ENCODE peak calls at places on chromosomes 3 and 15, in five cellular contexts. One of them, this sample, is unnamed.

GRCh38 chr3:115233021-115233420 is 85.9 kb upstream of the ZBTB20 start:
- DNase-seq in GM13977: no peak
- DNase-seq in mucosa of descending colon: no peak
- DNase-seq in fibroblast of mammary gland: peak
- DNase-seq in body of pancreas: no peak
- DNase-seq in this sample: no peak

GRCh38 chr3:4720316-4721075 is 227.3 kb downstream of the ITPR1 start:
- DNase-seq in GM13977: peak
- DNase-seq in mucosa of descending colon: no peak
- DNase-seq in fibroblast of mammary gland: peak
- DNase-seq in body of pancreas: peak
- DNase-seq in this sample: peak

GRCh38 chr3:36514171-36514570 is 133.9 kb downstream of the STAC start:
- DNase-seq in GM13977: no peak
- DNase-seq in mucosa of descending colon: no peak
- DNase-seq in fibroblast of mammary gland: peak
- DNase-seq in body of pancreas: no peak
- DNase-seq in this sample: no peak

GRCh38 chr3:13494463-13495350 is 14.6 kb downstream of the HDAC11 start:
- DNase-seq in GM13977: peak
- DNase-seq in mucosa of descending colon: peak
- DNase-seq in fibroblast of mammary gland: no peak
- DNase-seq in body of pancreas: no peak
- DNase-seq in this sample: peak

GRCh38 chr3:188673509-188674239 is 498.1 kb upstream of the TPRG1 start:
- DNase-seq in GM13977: no peak
- DNase-seq in mucosa of descending colon: no peak
- DNase-seq in fibroblast of mammary gland: peak
- DNase-seq in body of pancreas: no peak
- DNase-seq in this sample: peak

GRCh38 chr3:192408007-192408655 is 319.2 kb downstream of the FGF12 start:
- DNase-seq in GM13977: peak
- DNase-seq in mucosa of descending colon: no peak
- DNase-seq in fibroblast of mammary gland: no peak
- DNase-seq in body of pancreas: no peak
- DNase-seq in this sample: no peak

GRCh38 chr15:40343512-40343911 is 2.8 kb upstream of the CCDC9B start:
- DNase-seq in GM13977: no peak
- DNase-seq in mucosa of descending colon: peak
- DNase-seq in fibroblast of mammary gland: peak
- DNase-seq in body of pancreas: no peak
- DNase-seq in this sample: no peak

GRCh38 chr15:98025237-98025636 is 64.7 kb downstream of the ARRDC4 start:
- DNase-seq in GM13977: no peak
- DNase-seq in mucosa of descending colon: no peak
- DNase-seq in fibroblast of mammary gland: peak
- DNase-seq in body of pancreas: no peak
- DNase-seq in this sample: no peak

GRCh38 chr3:67691926-67692325 is 37.5 kb upstream of the SUCLG2 start:
- DNase-seq in GM13977: no peak
- DNase-seq in mucosa of descending colon: no peak
- DNase-seq in fibroblast of mammary gland: no peak
- DNase-seq in body of pancreas: no peak
- DNase-seq in this sample: no peak

GRCh38 chr3:71010731-71011455 is 572.6 kb downstream of the FOXP1 start:
- DNase-seq in GM13977: peak
- DNase-seq in mucosa of descending colon: no peak
- DNase-seq in fibroblast of mammary gland: no peak
- DNase-seq in body of pancreas: no peak
- DNase-seq in this sample: no peak

GRCh38 chr15:72319360-72319984 is 485 bp downstream of the CELF6 start:
- DNase-seq in GM13977: peak
- DNase-seq in mucosa of descending colon: peak
- DNase-seq in fibroblast of mammary gland: peak
- DNase-seq in body of pancreas: peak
- DNase-seq in this sample: peak

GRCh38 chr3:88221726-88222125 is 72.0 kb downstream of the C3orf38 start:
- DNase-seq in GM13977: no peak
- DNase-seq in mucosa of descending colon: no peak
- DNase-seq in fibroblast of mammary gland: no peak
- DNase-seq in body of pancreas: no peak
- DNase-seq in this sample: no peak

GRCh38 chr15:51731549-51732267 is 5.7 kb downstream of the LYSMD2 start:
- DNase-seq in GM13977: peak
- DNase-seq in mucosa of descending colon: peak
- DNase-seq in fibroblast of mammary gland: peak
- DNase-seq in body of pancreas: peak
- DNase-seq in this sample: no peak

GRCh38 chr3:44831241-44831640 is 30.5 kb upstream of the TMEM42 start:
- DNase-seq in GM13977: no peak
- DNase-seq in mucosa of descending colon: no peak
- DNase-seq in fibroblast of mammary gland: no peak
- DNase-seq in body of pancreas: no peak
- DNase-seq in this sample: no peak

GRCh38 chr3:124161453-124161852 is 169.5 kb upstream of the ROPN1 start:
- DNase-seq in GM13977: no peak
- DNase-seq in mucosa of descending colon: no peak
- DNase-seq in fibroblast of mammary gland: no peak
- DNase-seq in body of pancreas: no peak
- DNase-seq in this sample: no peak

GRCh38 chr3:28349397-28350000 is 875 bp upstream of the AZI2 start:
- DNase-seq in GM13977: no peak
- DNase-seq in mucosa of descending colon: no peak
- DNase-seq in fibroblast of mammary gland: peak
- DNase-seq in body of pancreas: no peak
- DNase-seq in this sample: no peak

GRCh38 chr3:64266065-64266874 is 41.0 kb upstream of the PRICKLE2 start:
- DNase-seq in GM13977: no peak
- DNase-seq in mucosa of descending colon: no peak
- DNase-seq in fibroblast of mammary gland: peak
- DNase-seq in body of pancreas: peak
- DNase-seq in this sample: no peak

GRCh38 chr3:176920806-176921205 is 276.5 kb downstream of the TBL1XR1 start:
- DNase-seq in GM13977: no peak
- DNase-seq in mucosa of descending colon: no peak
- DNase-seq in fibroblast of mammary gland: no peak
- DNase-seq in body of pancreas: peak
- DNase-seq in this sample: no peak

GRCh38 chr15:65837301-65838283 is 31.7 kb upstream of the RAB11A start:
- DNase-seq in GM13977: no peak
- DNase-seq in mucosa of descending colon: no peak
- DNase-seq in fibroblast of mammary gland: no peak
- DNase-seq in body of pancreas: no peak
- DNase-seq in this sample: no peak

GRCh38 chr3:4338751-4339150 is 35.6 kb downstream of the SETMAR start:
- DNase-seq in GM13977: no peak
- DNase-seq in mucosa of descending colon: no peak
- DNase-seq in fibroblast of mammary gland: no peak
- DNase-seq in body of pancreas: no peak
- DNase-seq in this sample: no peak

GRCh38 chr3:31836397-31837075 is 144.5 kb downstream of the OSBPL10 start:
- DNase-seq in GM13977: no peak
- DNase-seq in mucosa of descending colon: no peak
- DNase-seq in fibroblast of mammary gland: no peak
- DNase-seq in body of pancreas: no peak
- DNase-seq in this sample: no peak

GRCh38 chr3:114556832-114557231 is 263.0 kb downstream of the TIGIT start:
- DNase-seq in GM13977: no peak
- DNase-seq in mucosa of descending colon: no peak
- DNase-seq in fibroblast of mammary gland: no peak
- DNase-seq in body of pancreas: no peak
- DNase-seq in this sample: no peak

GRCh38 chr3:10340046-10340445 is 19.1 kb upstream of the SEC13 start:
- DNase-seq in GM13977: no peak
- DNase-seq in mucosa of descending colon: no peak
- DNase-seq in fibroblast of mammary gland: no peak
- DNase-seq in body of pancreas: no peak
- DNase-seq in this sample: no peak

GRCh38 chr15:64351265-64351664 is 4.7 kb downstream of the CSNK1G1 start:
- DNase-seq in GM13977: no peak
- DNase-seq in mucosa of descending colon: no peak
- DNase-seq in fibroblast of mammary gland: peak
- DNase-seq in body of pancreas: no peak
- DNase-seq in this sample: no peak

GRCh38 chr3:13451301-13451673 is 28.8 kb upstream of the HDAC11 start:
- DNase-seq in GM13977: no peak
- DNase-seq in mucosa of descending colon: peak
- DNase-seq in fibroblast of mammary gland: peak
- DNase-seq in body of pancreas: peak
- DNase-seq in this sample: no peak

GRCh38 chr3:160061525-160061924 is 72.9 kb downstream of the IL12A start:
- DNase-seq in GM13977: no peak
- DNase-seq in mucosa of descending colon: no peak
- DNase-seq in fibroblast of mammary gland: no peak
- DNase-seq in body of pancreas: no peak
- DNase-seq in this sample: no peak

GRCh38 chr3:37229740-37230139 is 55.4 kb upstream of the LRRFIP2 start:
- DNase-seq in GM13977: no peak
- DNase-seq in mucosa of descending colon: no peak
- DNase-seq in fibroblast of mammary gland: no peak
- DNase-seq in body of pancreas: peak
- DNase-seq in this sample: peak

GRCh38 chr15:101773496-101774100 is 29.7 kb upstream of the OR4F6 start:
- DNase-seq in GM13977: no peak
- DNase-seq in mucosa of descending colon: peak
- DNase-seq in fibroblast of mammary gland: no peak
- DNase-seq in body of pancreas: peak
- DNase-seq in this sample: peak
- TF ChIP-seq CTCF in GM13977: peak
- TF ChIP-seq CTCF in mucosa of descending colon: no peak
- TF ChIP-seq CTCF in fibroblast of mammary gland: peak
- TF ChIP-seq CTCF in body of pancreas: peak
- TF ChIP-seq CTCF in this sample: peak

DNA sequence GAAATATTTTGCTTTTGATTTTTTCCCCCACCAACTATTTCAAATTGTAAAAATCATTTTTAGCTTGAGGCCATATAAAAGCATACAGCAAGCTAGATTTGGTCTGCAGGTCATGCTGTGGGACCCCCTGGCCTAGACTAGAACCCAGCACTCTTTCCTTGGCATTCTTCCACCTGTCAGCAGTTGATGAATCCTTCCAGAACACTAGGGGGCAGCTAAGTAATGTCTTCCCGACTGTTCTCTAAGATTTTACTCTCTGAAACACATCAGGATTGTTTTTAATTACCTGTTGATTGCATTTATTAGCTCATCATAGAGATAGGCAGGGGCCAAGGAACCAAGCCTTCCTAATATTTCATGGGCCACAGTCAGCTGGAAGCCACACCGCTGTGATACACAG is 174.5 kb downstream of the CACNA1D start:
- DNase-seq in GM13977: peak
- DNase-seq in mucosa of descending colon: no peak
- DNase-seq in fibroblast of mammary gland: peak
- DNase-seq in body of pancreas: no peak
- DNase-seq in this sample: no peak
- TF ChIP-seq CTCF in GM13977: peak
- TF ChIP-seq CTCF in mucosa of descending colon: no peak
- TF ChIP-seq CTCF in fibroblast of mammary gland: peak
- TF ChIP-seq CTCF in body of pancreas: no peak
- TF ChIP-seq CTCF in this sample: peak

DNA sequence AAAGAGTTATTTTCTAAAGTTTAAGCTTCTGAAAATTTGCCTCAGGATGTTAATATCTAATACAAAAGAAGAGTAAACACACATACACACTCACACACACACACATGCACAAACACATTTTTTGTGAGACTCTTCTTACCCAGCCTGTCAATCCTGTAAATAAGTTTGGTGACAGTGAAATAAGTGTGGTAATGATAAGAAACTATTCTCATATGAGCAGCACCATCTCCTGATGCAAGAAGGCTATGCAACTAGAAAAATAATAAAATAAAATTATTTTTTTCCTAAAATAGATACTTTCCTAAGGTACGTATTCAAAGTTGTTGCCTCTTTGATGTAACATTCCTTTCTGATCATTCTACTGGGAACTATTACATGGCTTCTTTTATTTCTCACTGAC is 155.1 kb downstream of the MECOM start:
- DNase-seq in GM13977: no peak
- DNase-seq in mucosa of descending colon: no peak
- DNase-seq in fibroblast of mammary gland: no peak
- DNase-seq in body of pancreas: no peak
- DNase-seq in this sample: no peak
- TF ChIP-seq CTCF in GM13977: no peak
- TF ChIP-seq CTCF in mucosa of descending colon: no peak
- TF ChIP-seq CTCF in fibroblast of mammary gland: no peak
- TF ChIP-seq CTCF in body of pancreas: no peak
- TF ChIP-seq CTCF in this sample: no peak

GRCh38 chr15:70491641-70492040 is 271.7 kb downstream of the UACA start:
- DNase-seq in GM13977: no peak
- DNase-seq in mucosa of descending colon: no peak
- DNase-seq in fibroblast of mammary gland: no peak
- DNase-seq in body of pancreas: no peak
- DNase-seq in this sample: no peak
- TF ChIP-seq CTCF in GM13977: no peak
- TF ChIP-seq CTCF in mucosa of descending colon: no peak
- TF ChIP-seq CTCF in fibroblast of mammary gland: no peak
- TF ChIP-seq CTCF in body of pancreas: no peak
- TF ChIP-seq CTCF in this sample: no peak

GRCh38 chr3:99472385-99472784 is 166.0 kb upstream of the COL8A1 start:
- DNase-seq in GM13977: no peak
- DNase-seq in mucosa of descending colon: no peak
- DNase-seq in fibroblast of mammary gland: peak
- DNase-seq in body of pancreas: no peak
- DNase-seq in this sample: no peak
- TF ChIP-seq CTCF in GM13977: no peak
- TF ChIP-seq CTCF in mucosa of descending colon: no peak
- TF ChIP-seq CTCF in fibroblast of mammary gland: no peak
- TF ChIP-seq CTCF in body of pancreas: no peak
- TF ChIP-seq CTCF in this sample: no peak